ENCODE peak calls at places on chromosome 17, in seven cellular contexts. D is brain microvascular endothelial cell, M is pancreas, A is cardiac fibroblast, E is prostate gland, J is transverse colon, C is BE2C. F is an unnamed sample.

GRCh38 chr17:40699359-40699758 is 4.2 kb downstream of the KRT24 start:
- DNase-seq in D (no peak), M (no peak), A (no peak), E (peak), J (no peak), C (no peak), F (no peak)

GRCh38 chr17:36592316-36592710 is 634 bp downstream of the DHRS11 start:
- DNase-seq in D (no peak), M (peak), A (peak), E (no peak), J (peak), C (peak), F (peak)

GRCh38 chr17:15342460-15342859 is 1.1 kb upstream of the TEKT3 start:
- DNase-seq in D (peak), M (no peak), A (no peak), E (no peak), J (no peak), C (no peak), F (no peak)

GRCh38 chr17:66637491-66637890 is 197.4 kb upstream of the CACNG5 start:
- DNase-seq in D (no peak), M (no peak), A (no peak), E (no peak), J (no peak), C (no peak), F (no peak)

GRCh38 chr17:38766341-38766740 is 13.8 kb downstream of the PSMB3 start:
- DNase-seq in D (no peak), M (no peak), A (no peak), E (no peak), J (no peak), C (no peak), F (no peak)

GRCh38 chr17:57940653-57941329 is 14.4 kb downstream of the CUEDC1 start:
- DNase-seq in D (no peak), M (peak), A (no peak), E (no peak), J (no peak), C (peak), F (peak)

GRCh38 chr17:57211543-57211942 is 44.8 kb upstream of the MSI2 start:
- DNase-seq in D (no peak), M (no peak), A (no peak), E (no peak), J (no peak), C (no peak), F (no peak)

GRCh38 chr17:27351741-27352140 is 57.8 kb downstream of the WSB1 start:
- DNase-seq in D (no peak), M (no peak), A (peak), E (no peak), J (no peak), C (no peak), F (no peak)

GRCh38 chr17:75909051-75909811 is 4.5 kb upstream of the MRPL38 start:
- DNase-seq in D (no peak), M (no peak), A (no peak), E (peak), J (no peak), C (peak), F (no peak)

GRCh38 chr17:42459256-42459982 is 741 bp downstream of the ATP6V0A1 start:
- DNase-seq in D (peak), M (no peak), A (peak), E (peak), J (peak), C (peak), F (peak)

GRCh38 chr17:64037180-64037579 is 16.7 kb upstream of the ICAM2 start:
- DNase-seq in D (no peak), M (no peak), A (no peak), E (no peak), J (no peak), C (no peak), F (no peak)

GRCh38 chr17:81346908-81347349 is 48.3 kb upstream of the BAHCC1 start:
- DNase-seq in D (no peak), M (no peak), A (no peak), E (no peak), J (no peak), C (no peak), F (no peak)
- TF ChIP-seq CTCF in D (no peak), M (no peak), A (no peak), E (no peak), J (no peak), C (no peak), F (no peak)

DNA sequence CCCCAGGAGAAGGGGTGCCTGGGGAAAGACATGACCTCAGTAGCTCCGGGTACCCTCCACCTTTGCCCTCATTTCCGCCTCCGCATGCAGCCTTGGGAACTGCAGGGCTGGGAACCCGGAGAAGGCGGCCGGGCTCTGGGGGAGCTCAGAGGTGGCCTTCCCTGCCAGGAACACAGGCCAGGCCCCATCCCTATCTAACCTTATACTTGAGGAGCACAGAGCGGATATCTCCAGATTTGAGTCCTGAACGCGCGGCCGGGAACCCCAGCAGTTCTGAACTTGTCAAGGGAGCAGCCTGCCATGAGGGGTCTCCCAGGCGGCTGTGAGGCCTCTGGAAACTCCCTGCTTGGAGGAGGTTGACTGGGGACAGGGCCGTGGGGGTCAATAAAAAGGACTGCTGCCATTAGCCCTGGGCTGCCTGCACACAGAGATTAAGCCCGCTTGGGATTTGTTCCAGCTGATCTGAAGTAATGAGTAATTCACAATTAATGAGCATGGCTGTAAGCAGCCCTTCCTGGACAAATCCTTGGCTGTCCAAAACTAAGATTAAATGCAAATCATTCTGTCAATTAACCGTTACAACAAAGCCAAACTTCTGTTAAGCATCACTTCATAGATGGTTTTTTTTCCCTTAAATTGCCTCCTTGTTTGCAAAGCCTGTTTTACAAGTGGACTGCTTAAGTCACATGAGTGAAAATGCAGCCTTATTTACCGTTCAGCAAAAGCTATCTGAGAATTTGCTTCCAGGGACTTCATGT is 26.2 kb upstream of the METRNL start:
- DNase-seq in D (no peak), M (no peak), A (no peak), E (no peak), J (no peak), C (peak), F (no peak)
- TF ChIP-seq CTCF in D (no peak), M (no peak), A (no peak), E (no peak), J (no peak), C (no peak), F (no peak)

DNA sequence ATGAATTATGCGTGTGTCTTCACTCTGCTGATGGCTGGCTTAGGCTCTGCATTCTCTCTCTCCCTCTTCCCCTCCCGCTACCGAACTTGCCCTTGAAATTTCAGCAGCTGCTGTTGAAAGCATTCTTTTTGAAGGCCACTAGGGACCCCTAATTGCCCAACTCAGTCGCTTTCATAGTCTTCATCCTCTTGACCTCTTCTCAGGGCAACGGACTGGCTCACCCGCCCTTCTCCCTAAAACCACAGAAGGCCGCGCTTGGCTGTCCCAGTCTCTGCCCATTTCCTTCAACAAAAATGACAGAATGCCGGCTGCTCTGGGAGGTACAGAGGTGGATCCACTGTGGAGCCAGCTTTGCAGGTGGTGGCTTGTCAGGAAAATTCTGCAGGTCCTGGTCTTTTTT is 21.0 kb upstream of the FMNL1 start:
- DNase-seq in D (no peak), M (no peak), A (peak), E (no peak), J (no peak), C (no peak), F (no peak)
- TF ChIP-seq CTCF in D (no peak), M (no peak), A (no peak), E (no peak), J (no peak), C (no peak), F (no peak)

GRCh38 chr17:7782237-7782636 is 51.8 kb upstream of the KDM6B start:
- DNase-seq in D (peak), M (no peak), A (peak), E (no peak), J (no peak), C (no peak), F (no peak)
- TF ChIP-seq CTCF in D (peak), M (no peak), A (peak), E (no peak), J (no peak), C (no peak), F (no peak)

DNA sequence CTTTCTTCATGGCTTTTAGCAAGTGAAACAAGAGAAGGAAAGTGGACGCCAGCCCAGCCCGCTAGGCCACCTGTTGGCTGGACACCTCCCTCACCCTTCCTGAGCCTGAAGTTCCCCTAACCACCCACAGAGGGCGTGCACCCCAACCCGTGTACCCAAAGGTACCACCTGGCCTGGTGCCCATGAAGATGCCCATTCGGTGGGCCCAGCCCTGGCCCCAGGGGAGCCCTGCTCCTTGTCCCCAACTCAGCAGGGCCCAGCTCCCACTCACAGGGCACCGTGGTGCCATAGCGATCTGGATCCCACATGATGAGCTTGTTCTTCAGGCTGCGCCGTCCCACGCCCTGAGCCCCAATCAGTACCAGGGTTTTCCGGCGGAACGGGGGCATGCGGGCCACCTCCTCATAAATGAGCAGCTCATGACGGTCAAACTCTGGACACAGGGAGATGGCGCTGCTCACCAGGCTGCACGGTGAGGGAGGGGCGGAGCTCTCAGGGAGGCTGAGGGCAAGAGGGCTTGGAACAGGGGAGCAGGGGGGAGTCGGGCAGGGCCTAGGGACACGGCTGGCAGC is 26.8 kb downstream of the MPP2 start:
- DNase-seq in D (no peak), M (peak), A (peak), E (no peak), J (peak), C (peak), F (peak)
- TF ChIP-seq CTCF in D (peak), M (peak), A (peak), E (peak), J (peak), C (peak), F (peak)

DNA sequence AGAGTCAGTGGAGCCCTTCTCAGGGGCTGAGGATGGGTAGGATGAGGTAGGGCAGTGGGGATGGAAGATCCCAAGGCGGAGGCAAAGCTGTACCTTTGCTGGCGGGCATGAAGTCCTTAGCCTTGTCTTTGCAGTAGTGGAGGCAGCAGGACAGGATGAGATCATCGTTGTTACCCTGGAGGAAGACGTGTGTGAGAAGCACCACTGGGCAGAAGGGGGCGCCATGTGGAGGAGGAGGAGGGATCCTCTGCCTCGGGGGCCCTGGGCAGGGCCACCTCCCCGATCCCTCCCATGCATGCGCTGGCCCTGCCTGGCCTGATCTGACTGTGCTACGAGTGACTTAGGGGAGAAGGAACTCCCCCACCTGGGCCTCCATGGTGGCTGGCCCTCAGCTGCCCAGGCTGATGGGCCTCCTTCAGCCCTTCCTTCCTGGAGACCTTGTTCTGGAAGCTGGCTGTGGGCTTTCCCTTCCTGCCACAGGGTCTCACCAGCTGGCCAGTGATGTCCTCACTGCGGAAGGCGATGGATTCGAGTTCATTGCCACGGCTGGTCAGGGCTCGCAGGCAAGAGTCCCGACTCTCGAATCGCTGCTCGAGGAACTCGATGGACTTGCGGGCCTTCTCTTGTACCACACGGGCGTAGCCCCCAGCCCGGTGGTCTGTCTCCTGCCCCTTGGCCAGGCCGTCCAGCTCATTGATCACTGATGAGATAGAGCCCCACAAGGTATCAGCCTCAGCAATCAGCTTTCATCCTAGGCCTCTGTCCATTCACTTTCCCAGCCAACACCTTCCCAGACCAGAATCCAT is 10.3 kb downstream of the HIC1 start:
- DNase-seq in D (peak), M (no peak), A (peak), E (no peak), J (peak), C (peak), F (peak)
- TF ChIP-seq CTCF in D (peak), M (no peak), A (peak), E (peak), J (no peak), C (peak), F (peak)

DNA sequence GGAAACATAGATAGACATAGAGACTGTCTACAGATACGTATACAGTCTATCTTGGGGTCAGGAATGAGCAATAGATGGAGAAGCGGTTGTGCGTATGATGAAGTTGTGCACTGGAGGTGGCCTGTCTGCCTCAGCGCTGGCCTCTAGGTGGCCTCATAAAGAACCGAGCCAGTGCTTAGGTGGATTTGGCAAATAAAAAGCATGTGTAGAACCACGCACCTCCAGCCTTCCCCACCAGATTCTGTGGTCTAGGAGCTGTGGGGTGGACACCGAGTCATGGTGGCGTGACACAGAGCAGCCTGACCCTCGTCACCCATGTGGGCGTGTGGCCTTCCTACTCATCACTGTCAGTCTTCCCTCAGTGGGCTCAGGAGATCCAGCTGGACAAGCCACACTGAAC is 34.0 kb downstream of the PGS1 start:
- DNase-seq in D (peak), M (no peak), A (peak), E (no peak), J (no peak), C (no peak), F (peak)
- TF ChIP-seq CTCF in D (peak), M (no peak), A (peak), E (peak), J (peak), C (peak), F (peak)

DNA sequence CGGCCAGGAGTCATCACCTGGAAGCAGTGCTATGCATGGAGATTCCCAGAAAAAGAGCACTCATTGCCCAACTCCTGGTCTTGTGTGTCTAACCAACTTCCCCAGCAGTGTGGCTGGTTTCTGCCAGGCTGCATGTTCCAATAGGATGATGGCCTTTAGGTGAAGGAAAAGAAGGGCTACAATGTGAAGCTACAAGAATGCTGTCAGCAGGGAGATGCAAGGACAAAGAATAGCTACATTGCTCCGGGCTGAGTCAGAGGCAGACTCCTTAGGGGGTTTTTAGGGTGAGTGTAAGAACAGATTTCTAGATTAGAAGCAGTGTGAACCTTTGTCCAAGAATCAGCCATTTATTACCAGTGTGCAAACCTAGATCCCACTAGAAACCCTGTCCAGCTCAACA is 63.0 kb upstream of the DNAH9 start:
- DNase-seq in D (no peak), M (no peak), A (no peak), E (no peak), J (no peak), C (no peak), F (no peak)
- TF ChIP-seq CTCF in D (no peak), M (no peak), A (no peak), E (no peak), J (no peak), C (no peak), F (no peak)

F was measured in activated CD8-positive, alpha-beta T cell treated with anti-CD3 and anti-CD28 coated beads for 36 hours.